ENCODE peak calls at places on chromosomes 2 and 18, in eight cellular contexts. Y is fibroblast of lung, Z is stomach, O is mucosa of descending colon, G is pancreas, Q is Peyer's patch, E is T-helper 17 cell, T is ovary. K is an unnamed sample.
A peak's percentile ranks its signal among the peaks of the same experiment; 100 is the strongest.

GRCh38 chr18:58862851-58863538 is 1.7 kb upstream of the ZNF532 start:
- DNase-seq in Y (peak; percentile 69), T (peak; percentile 52), O (peak; percentile 55), G (no peak), E (peak; percentile 11), Z (peak; percentile 27), Q (peak; percentile 69), K (no peak)

GRCh38 chr2:189446780-189447179 is 5.5 kb downstream of the WDR75 start:
- DNase-seq in Y (no peak), G (no peak), T (no peak), E (no peak), O (no peak), Z (no peak), Q (no peak), K (no peak)

GRCh38 chr2:162838141-162838500 is 446 bp downstream of the KCNH7 start:
- DNase-seq in Q (no peak), O (no peak), G (no peak), T (no peak), Y (no peak), Z (no peak), E (no peak), K (no peak)

GRCh38 chr2:233999182-233999581 is 51.3 kb upstream of the SPP2 start:
- DNase-seq in E (no peak), Q (no peak), T (no peak), Y (no peak), O (no peak), Z (no peak), G (no peak), K (no peak)

GRCh38 chr2:211845346-211846030 is 693.1 kb downstream of the ERBB4 start:
- DNase-seq in Q (no peak), O (no peak), Y (no peak), Z (no peak), T (no peak), E (no peak), G (no peak), K (no peak)

GRCh38 chr2:176637497-176638166 is 368.4 kb downstream of the MTX2 start:
- DNase-seq in G (peak; percentile 24), O (peak; percentile 67), E (no peak), Z (no peak), T (peak; percentile 74), Q (peak; percentile 59), Y (peak; percentile 18), K (no peak)

GRCh38 chr2:196808281-196808680 is 874 bp downstream of the C2orf66 start:
- DNase-seq in O (no peak), Q (no peak), T (no peak), Z (no peak), E (no peak), Y (no peak), G (no peak), K (no peak)

GRCh38 chr2:179265082-179265575 is 497 bp upstream of the SESTD1 start:
- DNase-seq in Z (no peak), G (no peak), T (no peak), Q (no peak), Y (peak; percentile 63), O (no peak), E (no peak), K (no peak)

GRCh38 chr2:67600946-67601345 is 203.8 kb downstream of the ETAA1 start:
- DNase-seq in E (no peak), O (no peak), Q (no peak), G (no peak), T (no peak), Y (peak; percentile 66), Z (no peak), K (no peak)

GRCh38 chr2:192571636-192572035 is 376.9 kb upstream of the TMEFF2 start:
- DNase-seq in O (no peak), Q (no peak), E (no peak), T (no peak), Y (no peak), Z (no peak), G (no peak), K (no peak)

GRCh38 chr2:127658641-127659407 is 12.9 kb downstream of the GPR17 start:
- DNase-seq in E (no peak), Y (no peak), Z (no peak), T (no peak), G (no peak), O (peak; percentile 23), Q (peak; percentile 30), K (no peak)

GRCh38 chr2:222311321-222311977 is 12.7 kb upstream of the PAX3 start:
- DNase-seq in E (no peak), O (no peak), Q (no peak), Z (no peak), G (no peak), T (no peak), Y (no peak), K (no peak)

GRCh38 chr2:133541797-133542196 is 26.5 kb downstream of the NCKAP5 start:
- DNase-seq in G (no peak), Z (no peak), Y (no peak), E (no peak), Q (no peak), T (no peak), O (no peak), K (no peak)

GRCh38 chr2:161990741-161991140 is 83.3 kb downstream of the DPP4 start:
- DNase-seq in G (no peak), Q (no peak), O (no peak), E (no peak), Z (no peak), T (no peak), Y (peak; percentile 93), K (no peak)

GRCh38 chr18:77105680-77106079 is 26.9 kb downstream of the MBP start:
- DNase-seq in Y (no peak), O (no peak), T (no peak), G (no peak), Z (no peak), E (no peak), Q (no peak), K (no peak)

GRCh38 chr2:231565915-231566594 is 26.6 kb upstream of the TEX44 start:
- DNase-seq in Z (no peak), T (no peak), G (no peak), E (no peak), O (no peak), Q (no peak), Y (no peak), K (no peak)

GRCh38 chr2:168179592-168179991 is 67.8 kb downstream of the STK39 start:
- DNase-seq in O (no peak), Y (no peak), Z (no peak), E (no peak), T (no peak), G (no peak), Q (no peak), K (no peak)

GRCh38 chr2:168180914-168181313 is 66.5 kb downstream of the STK39 start:
- DNase-seq in Y (no peak), Z (no peak), Q (no peak), O (no peak), T (no peak), G (no peak), E (no peak), K (no peak)

GRCh38 chr2:168181825-168182224 is 65.6 kb downstream of the STK39 start:
- DNase-seq in T (no peak), Y (no peak), Z (no peak), O (no peak), G (no peak), E (no peak), Q (no peak), K (no peak)

GRCh38 chr2:168178925-168179324 is 68.5 kb downstream of the STK39 start:
- DNase-seq in Y (no peak), Z (no peak), G (no peak), O (no peak), T (no peak), Q (no peak), E (no peak), K (no peak)

DNA sequence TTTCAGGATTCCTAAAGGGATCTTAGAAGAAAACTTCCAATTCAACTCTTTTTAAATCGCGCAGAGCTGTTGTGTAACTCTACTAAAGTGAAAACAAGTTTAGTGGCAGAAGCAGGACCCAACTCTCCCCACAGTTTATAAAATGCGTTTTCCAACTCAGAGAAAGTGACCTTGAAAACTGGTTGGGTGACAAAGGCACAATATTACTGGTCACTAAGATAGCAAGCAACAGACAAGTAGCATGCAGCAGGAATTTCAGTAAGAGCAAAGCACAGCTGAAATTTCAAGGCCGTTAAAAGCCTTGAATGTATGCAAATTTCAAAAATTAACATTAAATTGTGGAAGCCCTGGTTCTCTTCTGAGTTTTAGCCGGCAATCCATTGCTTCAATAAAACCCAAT is 66.9 kb downstream of the STK39 start:
- DNase-seq in Y (no peak), G (no peak), T (no peak), Q (no peak), Z (no peak), E (no peak), O (no peak), K (no peak)
- H3K9me3 ChIP-seq in Y (no peaks in the 10 kb centered on the region), G (no peaks in the 10 kb centered on the region), T (no peaks in the 10 kb centered on the region), Q (no peaks in the 10 kb centered on the region), Z (no peaks in the 10 kb centered on the region), E (no peaks in the 10 kb centered on the region), O (no peaks in the 10 kb centered on the region), K (no peaks in the 10 kb centered on the region)

DNA sequence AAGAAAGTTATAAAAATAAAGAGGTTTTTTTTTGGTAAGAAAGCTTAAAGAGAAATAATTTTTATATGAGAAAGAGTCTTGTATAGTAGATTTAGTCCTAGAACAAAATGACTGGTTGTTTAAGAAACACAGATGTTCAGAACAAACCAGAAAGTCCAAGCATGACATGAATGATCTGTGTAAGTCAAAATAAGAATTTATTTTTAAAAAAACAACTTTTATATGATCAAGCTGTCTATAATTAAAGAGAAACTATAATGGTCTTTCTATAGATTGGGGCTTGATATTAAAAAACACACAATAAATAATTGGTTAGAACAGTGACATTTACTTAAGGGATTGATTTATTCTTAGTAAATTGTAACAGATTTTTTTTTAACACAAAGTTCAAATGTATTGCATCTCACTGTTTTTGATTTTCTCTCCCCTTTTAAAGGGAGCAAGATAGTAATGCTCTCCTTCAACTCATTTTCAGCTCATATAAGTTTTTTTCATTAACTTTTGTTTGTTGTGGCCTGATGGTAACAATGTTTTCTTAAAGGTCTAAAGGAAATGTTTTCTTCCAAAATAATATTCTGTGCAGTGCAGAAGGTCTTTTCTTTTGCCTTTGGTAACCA is 1256.8 kb downstream of the LRP1B start:
- DNase-seq in O (no peak), Q (no peak), E (no peak), Z (no peak), Y (no peak), G (no peak), T (no peak), K (no peak)
- H3K9me3 ChIP-seq in O (peaks cover 16% of the 10 kb centered on the region), Q (peaks cover 4% of the 10 kb centered on the region), E (no peaks in the 10 kb centered on the region), Z (peaks cover 7% of the 10 kb centered on the region), Y (no peaks in the 10 kb centered on the region), G (no peaks in the 10 kb centered on the region), T (no peaks in the 10 kb centered on the region), K (no peaks in the 10 kb centered on the region)

GRCh38 chr2:2573658-2574293 is 242.7 kb upstream of the MYT1L start:
- DNase-seq in T (no peak), E (no peak), G (no peak), O (no peak), Z (peak; percentile 14), Q (no peak), Y (no peak), K (no peak)
- H3K9me3 ChIP-seq in T (no peaks in the 10 kb centered on the region), E (no peaks in the 10 kb centered on the region), G (no peaks in the 10 kb centered on the region), O (peaks cover 32% of the 10 kb centered on the region), Z (no peaks in the 10 kb centered on the region), Q (no peaks in the 10 kb centered on the region), Y (peaks cover 13% of the 10 kb centered on the region), K (no peaks in the 10 kb centered on the region)

DNA sequence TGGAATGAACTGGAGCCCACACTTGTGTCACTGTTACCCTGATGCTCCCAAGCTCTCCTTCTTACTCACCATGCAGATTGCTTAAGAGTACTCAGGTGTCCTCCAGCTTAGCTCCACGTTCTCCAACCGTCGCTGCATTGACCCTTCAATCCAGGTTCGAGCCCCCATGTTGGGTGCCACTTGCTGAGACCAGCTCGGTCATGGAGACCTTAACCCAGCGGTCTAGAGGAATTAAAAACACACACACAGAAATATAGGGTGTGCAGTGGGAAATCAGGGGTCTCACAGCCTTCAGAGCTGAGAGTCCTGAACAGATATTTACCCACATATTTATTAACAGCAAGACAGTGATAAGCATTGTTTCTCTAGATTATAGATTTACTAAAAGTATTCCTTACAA is 229.1 kb upstream of the APCDD1 start:
- DNase-seq in G (no peak), Y (no peak), E (no peak), O (no peak), Q (no peak), T (no peak), Z (no peak), K (no peak)
- H3K9me3 ChIP-seq in G (no peaks in the 10 kb centered on the region), Y (no peaks in the 10 kb centered on the region), E (no peaks in the 10 kb centered on the region), O (peaks cover 8% of the 10 kb centered on the region), Q (peaks cover 2% of the 10 kb centered on the region), T (no peaks in the 10 kb centered on the region), Z (peaks cover 17% of the 10 kb centered on the region), K (peaks cover 10% of the 10 kb centered on the region)

K was measured in ascending aorta.